ENCODE peak calls at places on chromosomes 13 and 19, in five cellular contexts. K is stimulated activated CD8-positive, alpha-beta memory T cell treated with anti-CD3 and anti-CD28 coated beads, Interleukin-15, amount 100 ng/mL, for 1 hour; C is Kasumi-1; I is tibial nerve; P is body of pancreas. W is an unnamed sample.

GRCh38 chr13:24683833-24684599 is 3.8 kb downstream of the ATP12A start:
- DNase-seq in K (peak), C (peak), I (peak), P (peak), W (peak)

GRCh38 chr19:33460221-33460908 is 61.2 kb downstream of the PEPD start:
- DNase-seq in K (no peak), C (no peak), I (no peak), P (no peak), W (no peak)

GRCh38 chr13:78524936-78525335 is 78.4 kb downstream of the POU4F1 start:
- DNase-seq in K (no peak), C (no peak), I (no peak), P (no peak), W (no peak)

GRCh38 chr19:55383789-55384575 is at the start of gene TMEM238:
- DNase-seq in K (no peak), C (peak), I (no peak), P (peak), W (peak)

GRCh38 chr19:14398563-14398962 is 17.3 kb downstream of the ADGRE5 start:
- DNase-seq in K (no peak), C (no peak), I (no peak), P (no peak), W (no peak)

GRCh38 chr13:93559718-93560117 is 333.1 kb downstream of the GPC6 start:
- DNase-seq in K (no peak), C (no peak), I (no peak), P (no peak), W (no peak)

GRCh38 chr13:52696566-52696965 is 43.1 kb downstream of the CNMD start:
- DNase-seq in K (no peak), C (no peak), I (no peak), P (no peak), W (no peak)

GRCh38 chr19:13026478-13026999 is 31.3 kb downstream of the NFIX start:
- DNase-seq in K (no peak), C (no peak), I (no peak), P (peak), W (no peak)

GRCh38 chr19:48757741-48758144 is 2.4 kb downstream of the FGF21 start:
- DNase-seq in K (no peak), C (no peak), I (no peak), P (no peak), W (no peak)